ENCODE peak calls at places on chromosome 13, in eight cellular contexts. One of them, this sample, is unnamed.

GRCh38 chr13:21047591-21048282 is 13.6 kb downstream of the LATS2 start:
- DNase-seq in prostate gland: no peak
- DNase-seq in A549: no peak
- DNase-seq in sigmoid colon: no peak
- DNase-seq in heart left ventricle: no peak
- DNase-seq in fibroblast of villous mesenchyme: no peak
- DNase-seq in AG10803: peak
- DNase-seq in endothelial cell: no peak
- DNase-seq in this sample: no peak

GRCh38 chr13:60163525-60164471 is at the start of gene DIAPH3:
- DNase-seq in prostate gland: peak
- DNase-seq in A549: peak
- DNase-seq in sigmoid colon: peak
- DNase-seq in heart left ventricle: peak
- DNase-seq in fibroblast of villous mesenchyme: peak
- DNase-seq in AG10803: peak
- DNase-seq in endothelial cell: peak
- DNase-seq in this sample: peak

GRCh38 chr13:20499986-20500385 is 25.7 kb downstream of the CRYL1 start:
- DNase-seq in prostate gland: no peak
- DNase-seq in A549: no peak
- DNase-seq in sigmoid colon: no peak
- DNase-seq in heart left ventricle: no peak
- DNase-seq in fibroblast of villous mesenchyme: peak
- DNase-seq in AG10803: peak
- DNase-seq in endothelial cell: no peak
- DNase-seq in this sample: no peak

GRCh38 chr13:113816248-113816924 is 47.5 kb downstream of the GAS6 start:
- DNase-seq in prostate gland: no peak
- DNase-seq in A549: no peak
- DNase-seq in sigmoid colon: no peak
- DNase-seq in heart left ventricle: no peak
- DNase-seq in fibroblast of villous mesenchyme: no peak
- DNase-seq in AG10803: no peak
- DNase-seq in endothelial cell: no peak
- DNase-seq in this sample: no peak

GRCh38 chr13:71619096-71619495 is 247.9 kb downstream of the DACH1 start:
- DNase-seq in prostate gland: no peak
- DNase-seq in A549: no peak
- DNase-seq in sigmoid colon: no peak
- DNase-seq in heart left ventricle: no peak
- DNase-seq in fibroblast of villous mesenchyme: peak
- DNase-seq in AG10803: no peak
- DNase-seq in endothelial cell: no peak
- DNase-seq in this sample: no peak

GRCh38 chr13:23695711-23696512 is 125.7 kb downstream of the TNFRSF19 start:
- DNase-seq in prostate gland: no peak
- DNase-seq in A549: no peak
- DNase-seq in sigmoid colon: no peak
- DNase-seq in heart left ventricle: peak
- DNase-seq in fibroblast of villous mesenchyme: no peak
- DNase-seq in AG10803: no peak
- DNase-seq in endothelial cell: no peak
- DNase-seq in this sample: no peak

GRCh38 chr13:99905224-99905623 is 66.3 kb downstream of the ZIC5 start:
- DNase-seq in prostate gland: no peak
- DNase-seq in A549: no peak
- DNase-seq in sigmoid colon: no peak
- DNase-seq in heart left ventricle: no peak
- DNase-seq in fibroblast of villous mesenchyme: no peak
- DNase-seq in AG10803: no peak
- DNase-seq in endothelial cell: no peak
- DNase-seq in this sample: no peak

GRCh38 chr13:28239374-28239773 is 101.0 kb downstream of the PAN3 start:
- DNase-seq in prostate gland: no peak
- DNase-seq in A549: no peak
- DNase-seq in sigmoid colon: no peak
- DNase-seq in heart left ventricle: no peak
- DNase-seq in fibroblast of villous mesenchyme: peak
- DNase-seq in AG10803: peak
- DNase-seq in endothelial cell: no peak
- DNase-seq in this sample: peak

GRCh38 chr13:110236831-110237261 is 70.1 kb downstream of the COL4A1 start:
- DNase-seq in prostate gland: no peak
- DNase-seq in A549: no peak
- DNase-seq in sigmoid colon: no peak
- DNase-seq in heart left ventricle: peak
- DNase-seq in fibroblast of villous mesenchyme: no peak
- DNase-seq in AG10803: no peak
- DNase-seq in endothelial cell: peak
- DNase-seq in this sample: no peak

GRCh38 chr13:51614350-51614786 is 30.1 kb downstream of the WDFY2 start:
- DNase-seq in prostate gland: no peak
- DNase-seq in A549: no peak
- DNase-seq in sigmoid colon: no peak
- DNase-seq in heart left ventricle: peak
- DNase-seq in fibroblast of villous mesenchyme: peak
- DNase-seq in AG10803: peak
- DNase-seq in endothelial cell: peak
- DNase-seq in this sample: no peak

GRCh38 chr13:26220575-26220974 is 1.5 kb downstream of the RNF6 start:
- DNase-seq in prostate gland: no peak
- DNase-seq in A549: no peak
- DNase-seq in sigmoid colon: no peak
- DNase-seq in heart left ventricle: no peak
- DNase-seq in fibroblast of villous mesenchyme: peak
- DNase-seq in AG10803: peak
- DNase-seq in endothelial cell: no peak
- DNase-seq in this sample: peak

GRCh38 chr13:44207476-44207875 is 166.1 kb upstream of the SERP2 start:
- DNase-seq in prostate gland: no peak
- DNase-seq in A549: no peak
- DNase-seq in sigmoid colon: no peak
- DNase-seq in heart left ventricle: no peak
- DNase-seq in fibroblast of villous mesenchyme: no peak
- DNase-seq in AG10803: no peak
- DNase-seq in endothelial cell: no peak
- DNase-seq in this sample: no peak

GRCh38 chr13:98557934-98558630 is 18.8 kb downstream of the STK24 start:
- DNase-seq in prostate gland: no peak
- DNase-seq in A549: no peak
- DNase-seq in sigmoid colon: peak
- DNase-seq in heart left ventricle: no peak
- DNase-seq in fibroblast of villous mesenchyme: peak
- DNase-seq in AG10803: no peak
- DNase-seq in endothelial cell: no peak
- DNase-seq in this sample: no peak

GRCh38 chr13:36918246-36919060 is 1.6 kb downstream of the SMAD9 start:
- DNase-seq in prostate gland: no peak
- DNase-seq in A549: no peak
- DNase-seq in sigmoid colon: no peak
- DNase-seq in heart left ventricle: no peak
- DNase-seq in fibroblast of villous mesenchyme: peak
- DNase-seq in AG10803: peak
- DNase-seq in endothelial cell: no peak
- DNase-seq in this sample: peak

GRCh38 chr13:59303433-59303832 is 860.3 kb downstream of the DIAPH3 start:
- DNase-seq in prostate gland: no peak
- DNase-seq in A549: no peak
- DNase-seq in sigmoid colon: no peak
- DNase-seq in heart left ventricle: no peak
- DNase-seq in fibroblast of villous mesenchyme: no peak
- DNase-seq in AG10803: no peak
- DNase-seq in endothelial cell: no peak
- DNase-seq in this sample: no peak

GRCh38 chr13:66171821-66172220 is 1058.3 kb downstream of the PCDH9 start:
- DNase-seq in prostate gland: no peak
- DNase-seq in A549: no peak
- DNase-seq in sigmoid colon: no peak
- DNase-seq in heart left ventricle: no peak
- DNase-seq in fibroblast of villous mesenchyme: no peak
- DNase-seq in AG10803: no peak
- DNase-seq in endothelial cell: no peak
- DNase-seq in this sample: no peak

GRCh38 chr13:94705081-94705751 is 7.1 kb downstream of the SOX21 start:
- DNase-seq in prostate gland: no peak
- DNase-seq in A549: no peak
- DNase-seq in sigmoid colon: no peak
- DNase-seq in heart left ventricle: no peak
- DNase-seq in fibroblast of villous mesenchyme: peak
- DNase-seq in AG10803: no peak
- DNase-seq in endothelial cell: no peak
- DNase-seq in this sample: no peak

GRCh38 chr13:47415048-47415447 is 518.2 kb upstream of the HTR2A start:
- DNase-seq in prostate gland: no peak
- DNase-seq in A549: no peak
- DNase-seq in sigmoid colon: no peak
- DNase-seq in heart left ventricle: no peak
- DNase-seq in fibroblast of villous mesenchyme: peak
- DNase-seq in AG10803: peak
- DNase-seq in endothelial cell: no peak
- DNase-seq in this sample: peak

GRCh38 chr13:47417485-47417884 is 520.6 kb upstream of the HTR2A start:
- DNase-seq in prostate gland: no peak
- DNase-seq in A549: no peak
- DNase-seq in sigmoid colon: no peak
- DNase-seq in heart left ventricle: no peak
- DNase-seq in fibroblast of villous mesenchyme: no peak
- DNase-seq in AG10803: no peak
- DNase-seq in endothelial cell: no peak
- DNase-seq in this sample: no peak

GRCh38 chr13:47418206-47418920 is 521.5 kb upstream of the HTR2A start:
- DNase-seq in prostate gland: no peak
- DNase-seq in A549: no peak
- DNase-seq in sigmoid colon: no peak
- DNase-seq in heart left ventricle: no peak
- DNase-seq in fibroblast of villous mesenchyme: no peak
- DNase-seq in AG10803: no peak
- DNase-seq in endothelial cell: no peak
- DNase-seq in this sample: no peak

GRCh38 chr13:47420568-47420967 is 523.7 kb upstream of the HTR2A start:
- DNase-seq in prostate gland: no peak
- DNase-seq in A549: no peak
- DNase-seq in sigmoid colon: no peak
- DNase-seq in heart left ventricle: no peak
- DNase-seq in fibroblast of villous mesenchyme: peak
- DNase-seq in AG10803: peak
- DNase-seq in endothelial cell: no peak
- DNase-seq in this sample: no peak

DNA sequence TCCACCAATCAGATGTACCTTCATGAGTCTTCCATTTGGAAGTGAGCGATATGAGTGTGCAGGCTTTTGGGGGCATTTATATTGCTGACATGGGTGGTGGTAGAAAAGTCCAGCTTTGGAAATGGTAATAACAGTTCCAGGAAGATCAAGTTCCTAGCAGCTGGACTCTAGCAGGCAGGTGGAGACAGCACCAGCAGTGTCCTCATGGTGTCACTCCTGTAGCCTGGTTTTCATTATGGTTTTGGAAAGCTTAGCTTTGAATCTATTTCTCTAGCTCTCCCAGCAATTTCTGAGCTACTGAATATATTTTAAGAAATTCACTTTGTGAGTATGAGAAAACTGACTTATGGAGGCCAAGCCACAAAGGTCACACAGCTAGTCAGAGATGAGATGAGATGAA is 523.2 kb upstream of the HTR2A start:
- DNase-seq in prostate gland: no peak
- DNase-seq in A549: no peak
- DNase-seq in sigmoid colon: no peak
- DNase-seq in heart left ventricle: peak
- DNase-seq in fibroblast of villous mesenchyme: no peak
- DNase-seq in AG10803: peak
- DNase-seq in endothelial cell: no peak
- DNase-seq in this sample: no peak
- TF ChIP-seq CTCF in prostate gland: no peak
- TF ChIP-seq CTCF in A549: no peak
- TF ChIP-seq CTCF in sigmoid colon: no peak
- TF ChIP-seq CTCF in heart left ventricle: peak
- TF ChIP-seq CTCF in fibroblast of villous mesenchyme: no peak
- TF ChIP-seq CTCF in AG10803: peak
- TF ChIP-seq CTCF in endothelial cell: no peak
- TF ChIP-seq CTCF in this sample: no peak

DNA sequence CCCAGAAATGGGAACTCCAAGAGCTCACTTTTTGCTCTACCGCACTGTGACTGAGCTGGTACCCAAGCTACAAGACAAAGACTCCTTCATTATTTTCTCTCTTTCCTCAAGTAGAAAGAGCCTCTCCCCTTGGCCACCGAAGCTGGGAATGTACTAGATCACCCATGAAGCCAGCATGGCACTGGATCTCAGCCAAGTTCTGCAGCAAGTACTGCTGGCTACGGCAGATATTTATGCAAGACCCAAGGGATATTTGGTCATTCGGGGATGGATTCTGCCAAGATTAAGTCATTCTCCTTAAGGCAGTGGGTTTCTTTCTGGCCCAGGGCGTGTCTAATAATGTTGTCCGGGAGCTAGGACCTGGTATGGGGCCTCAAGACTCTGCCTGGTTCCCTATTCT is 633.5 kb downstream of the SLITRK1 start:
- DNase-seq in prostate gland: no peak
- DNase-seq in A549: no peak
- DNase-seq in sigmoid colon: no peak
- DNase-seq in heart left ventricle: no peak
- DNase-seq in fibroblast of villous mesenchyme: no peak
- DNase-seq in AG10803: no peak
- DNase-seq in endothelial cell: no peak
- DNase-seq in this sample: peak
- TF ChIP-seq CTCF in prostate gland: no peak
- TF ChIP-seq CTCF in A549: no peak
- TF ChIP-seq CTCF in sigmoid colon: no peak
- TF ChIP-seq CTCF in heart left ventricle: no peak
- TF ChIP-seq CTCF in fibroblast of villous mesenchyme: no peak
- TF ChIP-seq CTCF in AG10803: no peak
- TF ChIP-seq CTCF in endothelial cell: no peak
- TF ChIP-seq CTCF in this sample: no peak

DNA sequence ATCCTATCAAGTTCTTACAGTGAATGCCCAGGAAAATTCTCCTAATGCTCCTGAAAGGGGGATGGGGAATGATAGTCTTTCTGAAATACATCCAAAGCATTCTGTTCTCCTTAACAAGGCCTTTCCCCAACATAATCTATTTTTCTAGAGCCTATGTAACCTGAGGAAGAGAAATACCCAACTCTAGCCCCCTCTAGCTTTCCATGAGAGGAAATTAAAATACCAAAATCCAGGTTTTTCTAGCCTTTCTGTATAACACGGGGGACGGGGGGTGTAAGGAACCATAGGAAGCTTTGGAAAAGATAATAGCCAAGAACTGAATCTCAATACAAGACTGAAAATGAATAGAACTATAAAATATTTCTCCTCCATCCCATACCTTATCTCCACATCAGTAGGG is 815.9 kb downstream of the SLITRK6 start:
- DNase-seq in prostate gland: no peak
- DNase-seq in A549: no peak
- DNase-seq in sigmoid colon: no peak
- DNase-seq in heart left ventricle: no peak
- DNase-seq in fibroblast of villous mesenchyme: no peak
- DNase-seq in AG10803: no peak
- DNase-seq in endothelial cell: no peak
- DNase-seq in this sample: no peak
- TF ChIP-seq CTCF in prostate gland: no peak
- TF ChIP-seq CTCF in A549: no peak
- TF ChIP-seq CTCF in sigmoid colon: no peak
- TF ChIP-seq CTCF in heart left ventricle: no peak
- TF ChIP-seq CTCF in fibroblast of villous mesenchyme: no peak
- TF ChIP-seq CTCF in AG10803: no peak
- TF ChIP-seq CTCF in endothelial cell: no peak
- TF ChIP-seq CTCF in this sample: no peak

GRCh38 chr13:104318121-104318520 is 1251.9 kb upstream of the SLC10A2 start:
- DNase-seq in prostate gland: no peak
- DNase-seq in A549: no peak
- DNase-seq in sigmoid colon: no peak
- DNase-seq in heart left ventricle: no peak
- DNase-seq in fibroblast of villous mesenchyme: peak
- DNase-seq in AG10803: no peak
- DNase-seq in endothelial cell: no peak
- DNase-seq in this sample: peak
- TF ChIP-seq CTCF in prostate gland: no peak
- TF ChIP-seq CTCF in A549: no peak
- TF ChIP-seq CTCF in sigmoid colon: no peak
- TF ChIP-seq CTCF in heart left ventricle: peak
- TF ChIP-seq CTCF in fibroblast of villous mesenchyme: peak
- TF ChIP-seq CTCF in AG10803: no peak
- TF ChIP-seq CTCF in endothelial cell: no peak
- TF ChIP-seq CTCF in this sample: peak

This sample was measured in fibroblast of pulmonary artery.